ENCODE peak calls at places on chromosome 18, in ten cellular contexts. One of them, this sample, is unnamed.

GRCh38 chr18:58603365-58604067 is 25.4 kb downstream of the ALPK2 start:
- DNase-seq in uterus: no peak
- DNase-seq in GM10248: no peak
- DNase-seq in astrocyte of the spinal cord: peak
- DNase-seq in CD8-positive, alpha-beta T cell: no peak
- DNase-seq in IMR-90: peak
- DNase-seq in heart right ventricle: no peak
- DNase-seq in AG10803: no peak
- DNase-seq in left ventricle myocardium inferior: no peak
- DNase-seq in PC-9: no peak
- DNase-seq in this sample: no peak

GRCh38 chr18:4040391-4041172 is 414.5 kb downstream of the DLGAP1 start:
- DNase-seq in PC-9: no peak
- DNase-seq in astrocyte of the spinal cord: no peak
- DNase-seq in CD8-positive, alpha-beta T cell: no peak
- DNase-seq in IMR-90: no peak
- DNase-seq in GM10248: no peak
- DNase-seq in left ventricle myocardium inferior: no peak
- DNase-seq in uterus: no peak
- DNase-seq in heart right ventricle: no peak
- DNase-seq in AG10803: no peak
- DNase-seq in this sample: no peak

GRCh38 chr18:23331091-23331920 is 121.8 kb upstream of the RIOK3 start:
- DNase-seq in IMR-90: no peak
- DNase-seq in PC-9: peak
- DNase-seq in CD8-positive, alpha-beta T cell: no peak
- DNase-seq in uterus: no peak
- DNase-seq in heart right ventricle: no peak
- DNase-seq in left ventricle myocardium inferior: no peak
- DNase-seq in AG10803: no peak
- DNase-seq in astrocyte of the spinal cord: no peak
- DNase-seq in GM10248: no peak
- DNase-seq in this sample: no peak

GRCh38 chr18:79566841-79567370 is 112.7 kb upstream of the CTDP1 start:
- DNase-seq in astrocyte of the spinal cord: no peak
- DNase-seq in IMR-90: no peak
- DNase-seq in AG10803: no peak
- DNase-seq in CD8-positive, alpha-beta T cell: no peak
- DNase-seq in GM10248: no peak
- DNase-seq in uterus: no peak
- DNase-seq in left ventricle myocardium inferior: no peak
- DNase-seq in PC-9: no peak
- DNase-seq in heart right ventricle: no peak
- DNase-seq in this sample: no peak

GRCh38 chr18:61609131-61609530 is 275.9 kb downstream of the CDH20 start:
- DNase-seq in AG10803: peak
- DNase-seq in PC-9: no peak
- DNase-seq in astrocyte of the spinal cord: no peak
- DNase-seq in CD8-positive, alpha-beta T cell: no peak
- DNase-seq in heart right ventricle: no peak
- DNase-seq in GM10248: no peak
- DNase-seq in left ventricle myocardium inferior: no peak
- DNase-seq in IMR-90: peak
- DNase-seq in uterus: no peak
- DNase-seq in this sample: no peak

GRCh38 chr18:61082976-61083630 is 250.1 kb upstream of the CDH20 start:
- DNase-seq in IMR-90: no peak
- DNase-seq in left ventricle myocardium inferior: no peak
- DNase-seq in CD8-positive, alpha-beta T cell: no peak
- DNase-seq in AG10803: no peak
- DNase-seq in heart right ventricle: no peak
- DNase-seq in PC-9: no peak
- DNase-seq in astrocyte of the spinal cord: no peak
- DNase-seq in GM10248: no peak
- DNase-seq in uterus: no peak
- DNase-seq in this sample: no peak

GRCh38 chr18:32200766-32201165 is 10.9 kb downstream of the MEP1B start:
- DNase-seq in astrocyte of the spinal cord: no peak
- DNase-seq in uterus: no peak
- DNase-seq in heart right ventricle: no peak
- DNase-seq in PC-9: no peak
- DNase-seq in IMR-90: no peak
- DNase-seq in left ventricle myocardium inferior: no peak
- DNase-seq in CD8-positive, alpha-beta T cell: no peak
- DNase-seq in AG10803: no peak
- DNase-seq in GM10248: no peak
- DNase-seq in this sample: no peak

GRCh38 chr18:28974504-28974903 is 797.6 kb upstream of the CDH2 start:
- DNase-seq in astrocyte of the spinal cord: no peak
- DNase-seq in PC-9: no peak
- DNase-seq in left ventricle myocardium inferior: no peak
- DNase-seq in CD8-positive, alpha-beta T cell: no peak
- DNase-seq in AG10803: no peak
- DNase-seq in GM10248: no peak
- DNase-seq in uterus: no peak
- DNase-seq in IMR-90: peak
- DNase-seq in heart right ventricle: no peak
- DNase-seq in this sample: no peak

GRCh38 chr18:67932261-67932660 is 415.7 kb upstream of the DSEL start:
- DNase-seq in astrocyte of the spinal cord: no peak
- DNase-seq in left ventricle myocardium inferior: no peak
- DNase-seq in CD8-positive, alpha-beta T cell: no peak
- DNase-seq in PC-9: no peak
- DNase-seq in IMR-90: no peak
- DNase-seq in heart right ventricle: no peak
- DNase-seq in AG10803: peak
- DNase-seq in GM10248: no peak
- DNase-seq in uterus: no peak
- DNase-seq in this sample: no peak

GRCh38 chr18:3402962-3403585 is 46.9 kb upstream of the TGIF1 start:
- DNase-seq in left ventricle myocardium inferior: no peak
- DNase-seq in PC-9: no peak
- DNase-seq in uterus: no peak
- DNase-seq in IMR-90: peak
- DNase-seq in CD8-positive, alpha-beta T cell: no peak
- DNase-seq in GM10248: no peak
- DNase-seq in astrocyte of the spinal cord: no peak
- DNase-seq in heart right ventricle: no peak
- DNase-seq in AG10803: peak
- DNase-seq in this sample: no peak

GRCh38 chr18:68177807-68178702 is 536.9 kb downstream of the TMX3 start:
- DNase-seq in left ventricle myocardium inferior: no peak
- DNase-seq in GM10248: no peak
- DNase-seq in uterus: no peak
- DNase-seq in heart right ventricle: no peak
- DNase-seq in PC-9: peak
- DNase-seq in CD8-positive, alpha-beta T cell: no peak
- DNase-seq in AG10803: peak
- DNase-seq in astrocyte of the spinal cord: peak
- DNase-seq in IMR-90: peak
- DNase-seq in this sample: no peak

GRCh38 chr18:3869848-3870247 is 419.9 kb downstream of the TGIF1 start:
- DNase-seq in GM10248: no peak
- DNase-seq in left ventricle myocardium inferior: no peak
- DNase-seq in PC-9: no peak
- DNase-seq in AG10803: peak
- DNase-seq in IMR-90: peak
- DNase-seq in uterus: no peak
- DNase-seq in CD8-positive, alpha-beta T cell: no peak
- DNase-seq in astrocyte of the spinal cord: peak
- DNase-seq in heart right ventricle: no peak
- DNase-seq in this sample: no peak

GRCh38 chr18:62505669-62506494 is 16.9 kb upstream of the ZCCHC2 start:
- DNase-seq in astrocyte of the spinal cord: no peak
- DNase-seq in IMR-90: no peak
- DNase-seq in CD8-positive, alpha-beta T cell: no peak
- DNase-seq in left ventricle myocardium inferior: no peak
- DNase-seq in GM10248: peak
- DNase-seq in heart right ventricle: no peak
- DNase-seq in uterus: no peak
- DNase-seq in AG10803: no peak
- DNase-seq in PC-9: no peak
- DNase-seq in this sample: no peak

GRCh38 chr18:29145993-29146539 is 969.1 kb upstream of the CDH2 start:
- DNase-seq in heart right ventricle: no peak
- DNase-seq in left ventricle myocardium inferior: no peak
- DNase-seq in IMR-90: no peak
- DNase-seq in uterus: no peak
- DNase-seq in CD8-positive, alpha-beta T cell: no peak
- DNase-seq in astrocyte of the spinal cord: no peak
- DNase-seq in GM10248: no peak
- DNase-seq in PC-9: no peak
- DNase-seq in AG10803: no peak
- DNase-seq in this sample: no peak

GRCh38 chr18:76483780-76484179 is 11.3 kb downstream of the ZNF516 start:
- DNase-seq in CD8-positive, alpha-beta T cell: no peak
- DNase-seq in PC-9: no peak
- DNase-seq in uterus: no peak
- DNase-seq in heart right ventricle: no peak
- DNase-seq in AG10803: no peak
- DNase-seq in left ventricle myocardium inferior: no peak
- DNase-seq in IMR-90: no peak
- DNase-seq in astrocyte of the spinal cord: no peak
- DNase-seq in GM10248: no peak
- DNase-seq in this sample: no peak

GRCh38 chr18:56321470-56321869 is 316.9 kb downstream of the TXNL1 start:
- DNase-seq in PC-9: no peak
- DNase-seq in heart right ventricle: peak
- DNase-seq in astrocyte of the spinal cord: no peak
- DNase-seq in left ventricle myocardium inferior: peak
- DNase-seq in IMR-90: no peak
- DNase-seq in AG10803: no peak
- DNase-seq in CD8-positive, alpha-beta T cell: no peak
- DNase-seq in uterus: peak
- DNase-seq in GM10248: no peak
- DNase-seq in this sample: peak

GRCh38 chr18:43917487-43917886 is 640.2 kb upstream of the SYT4 start:
- DNase-seq in AG10803: no peak
- DNase-seq in heart right ventricle: no peak
- DNase-seq in IMR-90: no peak
- DNase-seq in PC-9: no peak
- DNase-seq in CD8-positive, alpha-beta T cell: no peak
- DNase-seq in GM10248: no peak
- DNase-seq in uterus: no peak
- DNase-seq in astrocyte of the spinal cord: no peak
- DNase-seq in left ventricle myocardium inferior: no peak
- DNase-seq in this sample: no peak
- TF ChIP-seq CTCF in AG10803: no peak
- TF ChIP-seq CTCF in heart right ventricle: no peak
- TF ChIP-seq CTCF in IMR-90: no peak
- TF ChIP-seq CTCF in PC-9: no peak
- TF ChIP-seq CTCF in CD8-positive, alpha-beta T cell: no peak
- TF ChIP-seq CTCF in GM10248: no peak
- TF ChIP-seq CTCF in uterus: no peak
- TF ChIP-seq CTCF in astrocyte of the spinal cord: no peak
- TF ChIP-seq CTCF in left ventricle myocardium inferior: no peak
- TF ChIP-seq CTCF in this sample: no peak

DNA sequence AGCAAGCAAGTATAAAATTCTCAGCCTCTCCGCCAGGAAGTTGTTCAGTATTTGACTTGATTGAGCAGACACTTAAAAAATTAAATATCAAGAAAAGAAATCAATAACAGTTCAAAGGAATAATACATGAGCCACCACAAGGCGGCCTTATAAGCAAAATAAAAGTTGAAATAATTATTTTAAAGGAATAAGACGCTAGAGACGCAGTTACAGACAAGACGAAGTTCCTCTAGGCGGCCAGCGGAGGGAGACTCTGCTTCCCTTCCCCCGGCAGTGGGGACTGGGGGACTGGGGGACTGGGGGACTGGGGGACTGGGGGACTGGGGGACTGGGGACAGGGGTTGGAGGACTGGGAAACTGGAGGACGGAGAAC is 524 bp downstream of the CCDC178 start:
- DNase-seq in PC-9: no peak
- DNase-seq in uterus: peak
- DNase-seq in heart right ventricle: peak
- DNase-seq in IMR-90: peak
- DNase-seq in GM10248: peak
- DNase-seq in CD8-positive, alpha-beta T cell: no peak
- DNase-seq in left ventricle myocardium inferior: peak
- DNase-seq in astrocyte of the spinal cord: peak
- DNase-seq in AG10803: peak
- DNase-seq in this sample: no peak
- TF ChIP-seq CTCF in PC-9: no peak
- TF ChIP-seq CTCF in uterus: peak
- TF ChIP-seq CTCF in heart right ventricle: peak
- TF ChIP-seq CTCF in IMR-90: peak
- TF ChIP-seq CTCF in GM10248: peak
- TF ChIP-seq CTCF in CD8-positive, alpha-beta T cell: no peak
- TF ChIP-seq CTCF in left ventricle myocardium inferior: peak
- TF ChIP-seq CTCF in astrocyte of the spinal cord: peak
- TF ChIP-seq CTCF in AG10803: peak
- TF ChIP-seq CTCF in this sample: peak

GRCh38 chr18:40293311-40293710 is 1661.7 kb upstream of the PIK3C3 start:
- DNase-seq in IMR-90: no peak
- DNase-seq in CD8-positive, alpha-beta T cell: no peak
- DNase-seq in heart right ventricle: no peak
- DNase-seq in left ventricle myocardium inferior: no peak
- DNase-seq in astrocyte of the spinal cord: no peak
- DNase-seq in GM10248: no peak
- DNase-seq in PC-9: no peak
- DNase-seq in uterus: no peak
- DNase-seq in AG10803: no peak
- DNase-seq in this sample: no peak
- TF ChIP-seq CTCF in IMR-90: no peak
- TF ChIP-seq CTCF in CD8-positive, alpha-beta T cell: no peak
- TF ChIP-seq CTCF in heart right ventricle: peak
- TF ChIP-seq CTCF in left ventricle myocardium inferior: no peak
- TF ChIP-seq CTCF in astrocyte of the spinal cord: peak
- TF ChIP-seq CTCF in GM10248: peak
- TF ChIP-seq CTCF in PC-9: no peak
- TF ChIP-seq CTCF in uterus: no peak
- TF ChIP-seq CTCF in AG10803: no peak
- TF ChIP-seq CTCF in this sample: no peak

DNA sequence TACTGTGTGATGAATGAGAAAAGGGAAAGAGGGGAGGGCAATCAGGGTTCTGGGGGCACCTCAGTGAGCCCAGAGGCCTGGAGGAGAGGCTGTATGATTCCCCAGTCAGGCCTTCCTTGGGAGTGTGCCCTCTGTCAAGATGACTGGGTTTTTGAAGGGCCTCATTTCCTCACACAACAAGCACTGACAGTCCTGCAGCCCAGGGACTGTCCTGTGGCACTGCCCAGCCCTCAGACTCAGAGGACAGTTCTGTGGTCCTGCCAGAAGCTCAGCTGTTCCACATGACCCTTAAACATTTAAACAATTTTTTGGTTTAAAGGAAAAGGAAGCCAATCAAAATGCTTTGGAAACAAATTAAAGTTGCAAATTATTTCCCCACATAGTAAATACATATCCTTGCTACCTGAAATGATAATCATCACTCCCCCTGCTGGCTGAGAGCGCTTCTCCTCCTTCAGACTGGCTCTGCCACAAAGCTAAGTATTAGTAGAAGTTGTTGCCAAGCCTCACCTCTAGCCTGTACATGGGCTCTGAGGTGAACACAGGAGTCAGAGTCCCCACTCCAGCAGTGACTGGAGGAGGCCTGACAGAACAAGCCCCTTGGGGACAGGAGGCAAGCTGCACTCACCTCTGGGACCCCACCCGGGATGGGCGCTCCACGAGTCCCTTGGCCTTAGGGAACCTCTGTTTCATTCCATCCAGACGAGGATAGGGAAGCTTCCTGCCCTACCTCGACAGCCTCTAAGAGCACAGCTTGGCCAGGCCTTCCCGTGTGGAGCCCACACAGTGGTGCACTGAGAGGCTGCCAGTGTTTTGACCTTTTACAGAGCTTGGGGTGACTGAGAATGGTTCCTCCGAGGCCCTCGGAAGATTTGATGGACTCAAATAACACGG is 91.2 kb upstream of the SMAD7 start:
- DNase-seq in IMR-90: peak
- DNase-seq in left ventricle myocardium inferior: peak
- DNase-seq in CD8-positive, alpha-beta T cell: peak
- DNase-seq in astrocyte of the spinal cord: peak
- DNase-seq in GM10248: no peak
- DNase-seq in AG10803: peak
- DNase-seq in PC-9: no peak
- DNase-seq in heart right ventricle: peak
- DNase-seq in uterus: peak
- DNase-seq in this sample: peak
- TF ChIP-seq CTCF in IMR-90: peak
- TF ChIP-seq CTCF in left ventricle myocardium inferior: peak
- TF ChIP-seq CTCF in CD8-positive, alpha-beta T cell: peak
- TF ChIP-seq CTCF in astrocyte of the spinal cord: peak
- TF ChIP-seq CTCF in GM10248: peak
- TF ChIP-seq CTCF in AG10803: peak
- TF ChIP-seq CTCF in PC-9: peak
- TF ChIP-seq CTCF in heart right ventricle: peak
- TF ChIP-seq CTCF in uterus: peak
- TF ChIP-seq CTCF in this sample: peak